ENCODE peak calls at places on chromosome 21, in eight cellular contexts. K is uterus, G is IMR-90, R is C1 segment of cervical spinal cord, H is breast epithelium, O is tibial nerve, E is COLO829, T is brain microvascular endothelial cell. W is an unnamed sample.

GRCh38 chr21:32977216-32977615 is 48.5 kb upstream of the OLIG2 start:
- DNase-seq in H (no peak), E (no peak), O (no peak), K (no peak), G (no peak), T (no peak), R (peak), W (no peak)

GRCh38 chr21:33840771-33841170 is 74.8 kb downstream of the ATP5PO start:
- DNase-seq in K (no peak), H (no peak), G (peak), E (no peak), R (no peak), T (no peak), O (no peak), W (peak)

GRCh38 chr21:26148834-26149354 is 21.7 kb downstream of the APP start:
- DNase-seq in R (no peak), O (no peak), G (peak), T (peak), E (peak), K (no peak), H (no peak), W (peak)

GRCh38 chr21:43815991-43816390 is 26.6 kb downstream of the RRP1 start:
- DNase-seq in K (no peak), H (no peak), R (no peak), T (no peak), E (no peak), O (no peak), G (no peak), W (no peak)

GRCh38 chr21:42063578-42064521 is 7.3 kb upstream of the UMODL1 start:
- DNase-seq in K (no peak), H (no peak), G (no peak), O (no peak), E (no peak), T (no peak), R (peak), W (no peak)

GRCh38 chr21:16047857-16048256 is 318.1 kb downstream of the USP25 start:
- DNase-seq in H (no peak), K (no peak), G (peak), T (no peak), R (no peak), O (no peak), E (no peak), W (peak)

GRCh38 chr21:41973861-41974751 is 20.3 kb upstream of the C2CD2 start:
- DNase-seq in K (peak), H (no peak), E (peak), G (peak), R (no peak), T (no peak), O (no peak), W (no peak)

GRCh38 chr21:22201142-22201541 is 1202.9 kb downstream of the NCAM2 start:
- DNase-seq in E (no peak), R (no peak), K (no peak), G (no peak), O (no peak), H (no peak), T (no peak), W (no peak)

GRCh38 chr21:37974081-37974480 is 57.8 kb upstream of the KCNJ6 start:
- DNase-seq in H (no peak), R (no peak), K (no peak), G (peak), E (no peak), T (no peak), O (no peak), W (peak)

GRCh38 chr21:42806489-42807140 is 72.7 kb downstream of the WDR4 start:
- DNase-seq in G (no peak), E (no peak), R (no peak), T (no peak), K (no peak), H (no peak), O (no peak), W (no peak)

GRCh38 chr21:16870116-16870515 is 642.7 kb upstream of the CXADR start:
- DNase-seq in H (no peak), G (peak), R (no peak), K (no peak), O (no peak), E (no peak), T (no peak), W (peak)

GRCh38 chr21:39523398-39523797 is 71.6 kb downstream of the SH3BGR start:
- DNase-seq in E (no peak), G (no peak), K (no peak), O (no peak), H (no peak), T (no peak), R (no peak), W (peak)

GRCh38 chr21:36589352-36589971 is 109.5 kb upstream of the SIM2 start:
- DNase-seq in O (no peak), R (no peak), K (no peak), E (peak), T (peak), G (peak), H (no peak), W (peak)

W was measured in iris pigment epithelial cell.